ENCODE peak calls at places on chromosome 9, in ten cellular contexts. L is lower lobe of right lung; I is thoracic aorta; S is astrocyte of the spinal cord; X is activated CD8-positive, alpha-beta T cell treated with anti-CD3 and anti-CD28 coated beads for 36 hours; T is BE2C; F is uterus; G is A549; Q is omental fat pad; B is gastrocnemius medialis. E is an unnamed sample.

GRCh38 chr9:132744881-132745761 is 74.9 kb downstream of the GTF3C4 start:
- DNase-seq in X (peak; percentile 14), B (no peak), Q (no peak), S (no peak), G (no peak), I (no peak), F (no peak), T (no peak), L (no peak), E (no peak)

GRCh38 chr9:35106343-35106730 is 3.4 kb upstream of the STOML2 start:
- DNase-seq in T (no peak), X (no peak), F (no peak), G (no peak), I (no peak), L (no peak), Q (no peak), B (no peak), S (no peak), E (no peak)

GRCh38 chr9:96646081-96646991 is 8.8 kb downstream of the PRXL2C start:
- DNase-seq in B (peak; percentile 72), L (no peak), Q (no peak), G (no peak), F (no peak), I (no peak), S (peak; percentile 13), X (no peak), T (no peak), E (no peak)

GRCh38 chr9:108511200-108511756 is 344.5 kb downstream of the ACTL7B start:
- DNase-seq in X (no peak), L (no peak), S (no peak), B (no peak), G (no peak), Q (no peak), F (no peak), T (no peak), I (no peak), E (peak; percentile 24)

GRCh38 chr9:135888766-135889394 is 18.5 kb downstream of the CAMSAP1 start:
- DNase-seq in G (no peak), B (no peak), Q (no peak), S (no peak), L (no peak), X (no peak), F (no peak), I (no peak), T (no peak), E (no peak)

GRCh38 chr9:106869458-106869857 is 6.5 kb downstream of the ZNF462 start:
- DNase-seq in S (peak; percentile 66), T (no peak), X (no peak), Q (no peak), F (peak; percentile 67), L (no peak), I (no peak), B (no peak), G (no peak), E (no peak)

GRCh38 chr9:88949425-88949824 is 41.8 kb upstream of the S1PR3 start:
- DNase-seq in S (peak; percentile 83), L (no peak), X (no peak), G (peak; percentile 26), B (no peak), Q (no peak), T (peak; percentile 32), F (peak; percentile 73), I (no peak), E (no peak)

GRCh38 chr9:125906144-125906543 is 159.0 kb downstream of the PBX3 start:
- DNase-seq in G (no peak), F (no peak), B (no peak), T (no peak), X (no peak), S (peak; percentile 52), L (no peak), Q (no peak), I (no peak), E (peak; percentile 6)

GRCh38 chr9:27888661-27889295 is 315.5 kb upstream of the C9orf72 start:
- DNase-seq in I (no peak), L (no peak), G (peak; percentile 38), T (peak; percentile 56), X (peak; percentile 76), S (no peak), Q (no peak), F (no peak), B (no peak), E (no peak)

GRCh38 chr9:108933231-108933630 is 693 bp downstream of the ELP1 start:
- DNase-seq in F (no peak), I (no peak), S (peak; percentile 13), B (no peak), T (no peak), X (no peak), Q (no peak), L (no peak), G (no peak), E (no peak)

GRCh38 chr9:137486141-137486490 is 27.0 kb upstream of the NSMF start:
- DNase-seq in T (no peak), B (no peak), I (no peak), L (no peak), G (no peak), F (no peak), X (no peak), Q (no peak), S (no peak), E (no peak)

GRCh38 chr9:101585740-101586139 is 9.0 kb downstream of the PPP3R2 start:
- DNase-seq in G (no peak), L (no peak), I (no peak), B (no peak), F (no peak), X (no peak), S (no peak), T (no peak), Q (no peak), E (no peak)

GRCh38 chr9:87613265-87614111 is 112.4 kb upstream of the CTSL start:
- DNase-seq in Q (no peak), G (peak; percentile 22), F (no peak), S (peak; percentile 52), L (no peak), B (no peak), I (no peak), T (no peak), X (no peak), E (no peak)

GRCh38 chr9:108347463-108348153 is 508.2 kb downstream of the ACTL7B start:
- DNase-seq in B (no peak), S (no peak), X (no peak), L (no peak), T (no peak), F (no peak), I (no peak), G (no peak), Q (no peak), E (no peak)

GRCh38 chr9:76412638-76413037 is 18.4 kb upstream of the RFK start:
- DNase-seq in T (no peak), X (no peak), I (no peak), S (no peak), L (no peak), G (no peak), B (no peak), F (no peak), Q (no peak), E (no peak)
- TF ChIP-seq CTCF in T (no peak), X (no peak), I (no peak), S (no peak), L (no peak), G (no peak), B (no peak), F (no peak), Q (no peak), E (no peak)

DNA sequence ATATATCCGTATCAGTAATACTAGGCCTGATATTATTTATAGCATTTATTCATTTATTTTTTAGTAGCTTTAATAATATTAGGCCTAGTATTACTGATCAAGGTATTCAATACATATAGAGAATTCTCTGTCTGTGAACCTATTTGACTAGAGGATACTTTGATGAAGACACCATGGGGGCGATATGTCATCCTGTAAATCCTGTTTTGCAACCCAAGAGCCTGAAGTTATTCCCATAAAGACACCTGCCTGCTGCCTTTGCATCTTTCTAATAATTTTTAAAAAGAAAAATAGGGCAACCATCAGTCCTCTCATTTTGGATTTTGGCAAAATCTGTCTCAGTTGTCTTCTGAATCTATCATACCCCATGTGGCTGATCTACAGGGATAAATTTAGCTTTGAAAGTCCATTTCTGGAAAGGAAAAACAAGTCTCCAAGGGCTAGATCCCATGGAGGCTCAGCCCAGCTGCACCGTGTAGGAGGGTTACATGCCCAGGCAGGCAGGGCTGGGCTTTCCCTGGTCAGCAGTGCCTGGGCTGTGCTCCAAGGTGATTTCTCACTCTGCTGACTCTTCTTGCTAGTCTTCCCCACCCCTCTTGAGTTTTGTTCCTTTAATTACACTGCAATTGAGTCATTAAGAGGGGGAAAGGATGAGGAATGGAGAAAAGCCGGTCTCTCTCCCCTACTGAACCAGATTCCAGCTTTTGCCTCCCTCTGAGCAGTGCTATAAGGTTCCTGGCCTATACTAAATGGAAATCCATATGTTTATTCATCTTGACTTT is 169.0 kb downstream of the TRIM32 start:
- DNase-seq in F (no peak), B (no peak), I (no peak), G (no peak), L (no peak), Q (no peak), X (no peak), T (no peak), S (no peak), E (no peak)
- TF ChIP-seq CTCF in F (no peak), B (no peak), I (no peak), G (no peak), L (no peak), Q (no peak), X (no peak), T (no peak), S (no peak), E (no peak)

DNA sequence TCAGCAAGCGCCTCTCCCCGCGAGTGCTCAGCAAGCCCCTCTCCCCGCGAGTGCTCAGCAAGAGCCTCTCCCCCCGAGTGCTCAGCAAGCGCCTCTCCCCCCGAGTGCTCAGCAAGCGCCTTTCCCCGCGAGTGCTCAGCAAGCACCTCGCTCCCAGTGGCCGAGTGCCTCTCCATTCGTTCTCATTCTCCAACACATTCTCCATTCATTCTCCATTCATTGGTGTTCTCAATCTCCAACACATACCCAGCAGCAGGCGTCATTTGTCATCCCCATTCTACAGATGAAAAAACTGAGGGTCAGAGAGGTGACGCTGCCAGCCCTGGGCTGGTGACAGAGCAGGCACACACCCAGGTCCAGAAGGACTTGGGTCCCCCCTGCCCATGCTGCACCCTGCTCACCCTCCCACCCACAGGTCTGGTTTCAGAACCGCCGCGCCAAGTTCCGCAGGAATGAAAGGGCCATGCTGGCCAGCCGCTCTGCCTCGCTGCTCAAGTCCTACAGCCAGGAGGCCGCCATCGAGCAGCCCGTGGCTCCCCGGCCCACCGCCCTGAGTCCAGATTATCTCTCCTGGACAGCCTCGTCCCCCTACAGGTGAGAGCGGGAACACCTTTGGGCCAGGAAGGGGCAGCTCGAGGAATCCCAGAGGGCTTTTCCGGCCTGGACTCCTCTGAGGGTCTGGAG is 32.5 kb downstream of the PTGES start:
- DNase-seq in I (no peak), L (no peak), T (peak; percentile 56), X (no peak), F (no peak), S (no peak), B (no peak), G (peak; percentile 36), Q (no peak), E (no peak)
- TF ChIP-seq CTCF in I (peak; percentile 28), L (no peak), T (peak; percentile 51), X (no peak), F (no peak), S (peak; percentile 38), B (no peak), G (no peak), Q (no peak), E (peak; percentile 35)

DNA sequence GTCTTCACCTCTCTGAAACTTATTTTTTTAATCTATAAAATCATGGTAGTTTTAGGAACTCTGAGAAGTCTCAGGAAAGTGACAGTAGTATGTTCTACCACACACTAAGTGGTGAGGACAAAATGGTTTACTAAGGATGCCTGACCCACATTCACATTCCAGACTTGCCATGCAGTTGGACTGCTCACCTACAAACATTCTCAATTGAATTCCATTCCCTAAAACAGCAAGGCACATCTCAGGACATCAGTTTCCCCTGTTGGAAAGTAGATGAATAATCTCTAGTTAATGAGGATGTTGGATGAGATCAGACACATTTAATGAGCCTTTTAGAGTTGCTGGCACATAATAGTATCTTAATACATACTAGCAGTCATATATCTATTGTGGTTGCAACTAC is 76.5 kb downstream of the ZNF618 start:
- DNase-seq in F (no peak), L (no peak), G (no peak), I (no peak), X (no peak), B (no peak), S (no peak), T (no peak), Q (no peak), E (no peak)
- TF ChIP-seq CTCF in F (no peak), L (no peak), G (no peak), I (no peak), X (no peak), B (no peak), S (no peak), T (no peak), Q (no peak), E (no peak)

E was measured in AG04450.